ENCODE peak calls at places on chromosomes 7 and 10, in eight cellular contexts. E is brain microvascular endothelial cell, C is Calu3, G is GM13976, B is fibroblast of lung, U is transverse colon, X is chondrocyte, I is upper lobe of left lung. O is an unnamed sample.

GRCh38 chr7:145036592-145037386 is 200.9 kb upstream of the TPK1 start:
- DNase-seq in C (peak), B (peak), G (peak), E (peak), I (no peak), U (no peak), X (no peak), O (peak)

GRCh38 chr10:132273304-132273944 is 34.3 kb downstream of the STK32C start:
- DNase-seq in B (no peak), X (no peak), U (no peak), C (no peak), G (no peak), E (no peak), I (no peak), O (no peak)

GRCh38 chr7:23001610-23002009 is 12.3 kb downstream of the HYCC1 start:
- DNase-seq in X (no peak), E (no peak), C (no peak), U (no peak), B (no peak), G (no peak), I (no peak), O (no peak)

GRCh38 chr10:34131152-34131551 is 683.9 kb downstream of the PARD3 start:
- DNase-seq in X (no peak), E (no peak), U (no peak), C (no peak), G (no peak), B (no peak), I (no peak), O (no peak)

GRCh38 chr7:143384148-143384547 is 3.0 kb downstream of the ZYX start:
- DNase-seq in G (no peak), U (no peak), X (peak), B (peak), C (no peak), I (no peak), E (peak), O (peak)

GRCh38 chr10:70131560-70131937 is 1.1 kb downstream of the AIFM2 start:
- DNase-seq in B (no peak), X (no peak), I (no peak), E (no peak), G (peak), U (no peak), C (no peak), O (no peak)

GRCh38 chr7:101066141-101066857 is 19.0 kb upstream of the TRIM56 start:
- DNase-seq in I (no peak), X (peak), E (peak), U (no peak), B (no peak), G (no peak), C (no peak), O (no peak)

GRCh38 chr10:33410860-33411234 is 76.4 kb upstream of the NRP1 start:
- DNase-seq in X (no peak), I (no peak), E (no peak), U (no peak), G (no peak), B (no peak), C (no peak), O (no peak)

GRCh38 chr10:58017719-58018367 is 249.9 kb downstream of the IPMK start:
- DNase-seq in B (peak), E (peak), G (no peak), C (peak), X (no peak), I (no peak), U (no peak), O (peak)

GRCh38 chr10:63766766-63767505 is 245.7 kb downstream of the REEP3 start:
- DNase-seq in I (no peak), G (no peak), U (no peak), B (peak), X (no peak), C (no peak), E (peak), O (peak)

GRCh38 chr7:69189406-69189805 is 408.9 kb upstream of the AUTS2 start:
- DNase-seq in I (no peak), B (no peak), C (no peak), E (no peak), X (no peak), U (no peak), G (no peak), O (no peak)

GRCh38 chr7:97215556-97215955 is 98.1 kb downstream of the SDHAF3 start:
- DNase-seq in C (no peak), E (no peak), U (peak), B (no peak), X (no peak), I (no peak), G (no peak), O (no peak)

GRCh38 chr10:124650820-124651401 is 93.3 kb downstream of the FAM53B start:
- DNase-seq in G (peak), U (no peak), C (no peak), X (no peak), I (no peak), E (no peak), B (no peak), O (no peak)

GRCh38 chr10:12483996-12484944 is 134.9 kb downstream of the CAMK1D start:
- DNase-seq in B (no peak), E (no peak), G (no peak), I (no peak), C (no peak), X (no peak), U (no peak), O (no peak)

GRCh38 chr10:103748020-103748419 is 107.4 kb downstream of the SH3PXD2A start:
- DNase-seq in C (no peak), U (peak), G (no peak), B (no peak), X (no peak), E (no peak), I (no peak), O (no peak)

GRCh38 chr10:46554166-46554781 is 2.2 kb downstream of the GPRIN2 start:
- DNase-seq in U (no peak), E (no peak), X (no peak), G (no peak), C (no peak), B (no peak), I (no peak), O (no peak)

GRCh38 chr7:92448185-92448747 is 984 bp downstream of the GATAD1 start:
- DNase-seq in X (no peak), B (peak), I (no peak), G (peak), C (peak), U (peak), E (peak), O (peak)

GRCh38 chr10:120969219-120969645 is 118.1 kb downstream of the WDR11 start:
- DNase-seq in X (no peak), B (no peak), E (no peak), C (no peak), U (no peak), I (no peak), G (no peak), O (no peak)

GRCh38 chr7:68694656-68695055 is 903.6 kb upstream of the AUTS2 start:
- DNase-seq in C (no peak), I (no peak), G (no peak), X (no peak), E (no peak), B (no peak), U (no peak), O (no peak)

GRCh38 chr10:12720217-12720981 is 281.1 kb downstream of the CCDC3 start:
- DNase-seq in U (peak), C (peak), E (peak), B (peak), G (no peak), I (no peak), X (no peak), O (peak)

GRCh38 chr7:70738080-70738479 is 393.9 kb upstream of the GALNT17 start:
- DNase-seq in E (peak), C (no peak), X (no peak), G (no peak), B (peak), I (no peak), U (peak), O (no peak)

GRCh38 chr7:66167773-66168367 is 37.3 kb upstream of the TPST1 start:
- DNase-seq in B (peak), E (peak), I (no peak), C (no peak), G (no peak), X (no peak), U (no peak), O (peak)

GRCh38 chr10:58753425-58753824 is 240.8 kb downstream of the BICC1 start:
- DNase-seq in E (no peak), U (no peak), C (no peak), X (no peak), I (no peak), G (no peak), B (no peak), O (no peak)

GRCh38 chr10:44060719-44061118 is 324.2 kb downstream of the CXCL12 start:
- DNase-seq in B (no peak), E (no peak), X (no peak), C (no peak), G (no peak), I (no peak), U (no peak), O (no peak)

GRCh38 chr10:32971536-32972091 is 13.6 kb upstream of the ITGB1 start:
- DNase-seq in G (no peak), E (no peak), X (no peak), B (no peak), C (no peak), U (peak), I (no peak), O (no peak)

GRCh38 chr10:24465899-24466615 is 257.1 kb downstream of the KIAA1217 start:
- DNase-seq in G (peak), X (no peak), U (peak), E (peak), C (peak), B (peak), I (no peak), O (peak)

GRCh38 chr10:24462340-24462739 is 253.4 kb downstream of the KIAA1217 start:
- DNase-seq in C (no peak), B (peak), E (no peak), U (no peak), X (no peak), I (no peak), G (no peak), O (no peak)

GRCh38 chr10:24465124-24465874 is 256.4 kb downstream of the KIAA1217 start:
- DNase-seq in G (no peak), B (peak), E (peak), C (peak), U (peak), I (no peak), X (no peak), O (peak)

GRCh38 chr10:24463683-24464426 is 254.9 kb downstream of the KIAA1217 start:
- DNase-seq in I (no peak), C (peak), G (peak), B (peak), X (no peak), U (peak), E (peak), O (peak)

GRCh38 chr10:24462889-24463552 is 254.1 kb downstream of the KIAA1217 start:
- DNase-seq in I (no peak), X (no peak), E (peak), B (peak), U (no peak), G (no peak), C (peak), O (no peak)
- TF ChIP-seq CTCF in I (no peak), X (peak), E (peak), B (peak), U (no peak), G (no peak), C (peak), O (peak)

GRCh38 chr7:115349635-115350034 is 427.7 kb downstream of the MDFIC start:
- DNase-seq in X (no peak), U (no peak), G (no peak), B (no peak), C (no peak), E (no peak), I (no peak), O (no peak)

GRCh38 chr7:115350764-115351163 is 428.9 kb downstream of the MDFIC start:
- DNase-seq in E (no peak), B (no peak), U (no peak), G (no peak), C (no peak), X (no peak), I (no peak), O (no peak)

GRCh38 chr7:115340828-115341227 is 418.9 kb downstream of the MDFIC start:
- DNase-seq in G (no peak), C (no peak), I (no peak), X (no peak), B (peak), E (peak), U (no peak), O (peak)

GRCh38 chr7:115352375-115352774 is 430.5 kb downstream of the MDFIC start:
- DNase-seq in X (no peak), G (no peak), B (peak), E (peak), U (no peak), C (no peak), I (no peak), O (peak)

GRCh38 chr7:115346685-115347084 is 424.8 kb downstream of the MDFIC start:
- DNase-seq in X (no peak), U (no peak), G (no peak), E (no peak), I (no peak), C (no peak), B (no peak), O (peak)
- TF ChIP-seq CTCF in X (no peak), U (no peak), G (no peak), E (no peak), I (no peak), C (no peak), B (no peak), O (no peak)

GRCh38 chr10:113825791-113826190 is 28.1 kb downstream of the DCLRE1A start:
- DNase-seq in X (no peak), E (no peak), I (no peak), B (peak), C (no peak), U (no peak), G (no peak), O (no peak)

GRCh38 chr10:113822174-113822573 is 31.7 kb downstream of the DCLRE1A start:
- DNase-seq in E (no peak), C (no peak), B (no peak), G (no peak), U (no peak), I (no peak), X (no peak), O (no peak)

GRCh38 chr10:113819989-113820388 is 33.9 kb downstream of the DCLRE1A start:
- DNase-seq in U (no peak), X (no peak), E (no peak), B (no peak), G (no peak), I (no peak), C (no peak), O (no peak)

DNA sequence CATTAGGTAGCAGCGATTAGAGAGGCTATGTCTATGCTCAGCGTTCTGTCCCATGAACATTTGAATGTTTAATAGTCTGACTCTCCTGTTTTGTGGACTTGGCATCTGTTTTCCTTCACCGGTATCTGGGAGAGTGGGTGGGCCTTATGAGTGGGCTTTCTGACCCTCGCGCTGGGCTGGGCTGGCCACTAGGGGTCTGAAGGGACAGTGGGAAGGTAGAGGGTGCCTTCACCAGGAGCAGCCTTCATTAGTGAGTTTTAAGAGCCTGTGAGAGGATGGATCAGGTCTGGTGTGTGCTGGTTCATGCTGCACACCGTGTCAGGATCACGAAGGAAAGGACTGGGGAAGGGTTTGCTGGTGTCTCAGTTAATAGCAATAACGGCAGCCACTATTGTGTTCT is 33.4 kb downstream of the DCLRE1A start:
- DNase-seq in X (no peak), U (no peak), C (no peak), I (no peak), G (no peak), E (no peak), B (no peak), O (no peak)
- TF ChIP-seq CTCF in X (peak), U (no peak), C (no peak), I (peak), G (no peak), E (peak), B (peak), O (no peak)

GRCh38 chr7:122691569-122692235 is 7.2 kb downstream of the RNF133 start:
- DNase-seq in E (no peak), X (no peak), I (no peak), C (no peak), B (no peak), U (no peak), G (peak), O (no peak)
- TF ChIP-seq CTCF in E (no peak), X (no peak), I (no peak), C (no peak), B (no peak), U (no peak), G (no peak), O (no peak)

GRCh38 chr7:28160551-28160991 is 20.0 kb downstream of the JAZF1 start:
- DNase-seq in X (no peak), G (no peak), B (no peak), C (no peak), I (no peak), E (peak), U (no peak), O (peak)

GRCh38 chr7:28163955-28164354 is 16.6 kb downstream of the JAZF1 start:
- DNase-seq in C (no peak), E (no peak), B (peak), U (no peak), G (no peak), X (no peak), I (no peak), O (no peak)

GRCh38 chr7:28165221-28165807 is 15.3 kb downstream of the JAZF1 start:
- DNase-seq in B (no peak), U (no peak), I (no peak), E (no peak), X (no peak), C (no peak), G (no peak), O (no peak)

GRCh38 chr7:28157826-28158416 is 22.7 kb downstream of the JAZF1 start:
- DNase-seq in C (no peak), G (no peak), I (no peak), X (no peak), B (no peak), U (no peak), E (no peak), O (no peak)

DNA sequence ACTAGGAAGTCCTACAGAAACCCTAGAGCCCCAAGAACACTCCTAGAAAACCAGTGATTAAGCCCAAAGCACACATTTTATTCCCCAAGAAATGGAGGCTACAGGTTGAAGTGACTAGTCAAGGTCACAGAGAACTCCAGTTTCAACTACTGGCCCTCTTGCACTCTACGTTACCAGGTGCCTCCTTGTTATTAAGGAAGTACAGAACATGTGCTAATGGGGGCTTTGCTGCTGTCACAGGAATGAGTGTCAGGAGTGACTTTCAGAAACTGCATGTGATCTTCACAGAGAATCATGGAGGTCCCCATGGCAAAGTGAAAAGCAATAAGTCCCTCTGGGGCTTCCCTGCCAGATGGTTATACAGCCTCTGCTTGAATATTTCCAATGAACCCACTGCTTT is 19.3 kb downstream of the JAZF1 start:
- DNase-seq in G (no peak), B (no peak), C (no peak), E (no peak), I (no peak), X (no peak), U (no peak), O (no peak)
- TF ChIP-seq CTCF in G (no peak), B (no peak), C (no peak), E (no peak), I (no peak), X (no peak), U (no peak), O (no peak)

GRCh38 chr7:151794508-151795167 is 82.3 kb downstream of the PRKAG2 start:
- DNase-seq in G (no peak), B (no peak), E (peak), C (no peak), U (no peak), X (peak), I (peak), O (no peak)
- TF ChIP-seq CTCF in G (no peak), B (no peak), E (no peak), C (no peak), U (no peak), X (no peak), I (no peak), O (no peak)

GRCh38 chr10:119253433-119254174 is 46.2 kb downstream of the GRK5 start:
- DNase-seq in B (peak), E (peak), C (peak), X (peak), U (peak), G (peak), I (peak), O (peak)
- TF ChIP-seq CTCF in B (peak), E (peak), C (no peak), X (peak), U (no peak), G (no peak), I (no peak), O (peak)